ENCODE peak calls at places on chromosomes 3 and 15, in eight cellular contexts. One of them, this sample, is unnamed.

GRCh38 chr3:50189274-50189673 is 2.1 kb upstream of the GNAT1 start:
- DNase-seq in CD4-positive, alpha-beta T cell: no peak
- DNase-seq in EL: peak
- DNase-seq in HTR-8/SVneo: peak
- DNase-seq in sciatic nerve: peak
- DNase-seq in NCI-H1105 treated with DMSO at 0.1 percent for 48 hours: peak
- DNase-seq in activated CD8-positive, alpha-beta memory T cell treated with anti-CD3 and anti-CD28 coated beads for 48 hours: no peak
- DNase-seq in H7: peak
- DNase-seq in this sample: peak

GRCh38 chr15:29040367-29040745 is 154.6 kb downstream of the APBA2 start:
- DNase-seq in CD4-positive, alpha-beta T cell: no peak
- DNase-seq in EL: no peak
- DNase-seq in HTR-8/SVneo: no peak
- DNase-seq in sciatic nerve: no peak
- DNase-seq in NCI-H1105 treated with DMSO at 0.1 percent for 48 hours: no peak
- DNase-seq in activated CD8-positive, alpha-beta memory T cell treated with anti-CD3 and anti-CD28 coated beads for 48 hours: no peak
- DNase-seq in H7: peak
- DNase-seq in this sample: no peak

GRCh38 chr15:85289677-85290365 is 90.6 kb upstream of the AKAP13 start:
- DNase-seq in CD4-positive, alpha-beta T cell: no peak
- DNase-seq in EL: peak
- DNase-seq in HTR-8/SVneo: peak
- DNase-seq in sciatic nerve: no peak
- DNase-seq in NCI-H1105 treated with DMSO at 0.1 percent for 48 hours: peak
- DNase-seq in activated CD8-positive, alpha-beta memory T cell treated with anti-CD3 and anti-CD28 coated beads for 48 hours: no peak
- DNase-seq in H7: peak
- DNase-seq in this sample: peak

GRCh38 chr3:37779289-37780152 is 82.2 kb upstream of the CTDSPL start:
- DNase-seq in CD4-positive, alpha-beta T cell: no peak
- DNase-seq in EL: peak
- DNase-seq in HTR-8/SVneo: peak
- DNase-seq in sciatic nerve: no peak
- DNase-seq in NCI-H1105 treated with DMSO at 0.1 percent for 48 hours: peak
- DNase-seq in activated CD8-positive, alpha-beta memory T cell treated with anti-CD3 and anti-CD28 coated beads for 48 hours: no peak
- DNase-seq in H7: peak
- DNase-seq in this sample: no peak

GRCh38 chr3:141410408-141410807 is 42.1 kb downstream of the ZBTB38 start:
- DNase-seq in CD4-positive, alpha-beta T cell: no peak
- DNase-seq in EL: peak
- DNase-seq in HTR-8/SVneo: no peak
- DNase-seq in sciatic nerve: no peak
- DNase-seq in NCI-H1105 treated with DMSO at 0.1 percent for 48 hours: no peak
- DNase-seq in activated CD8-positive, alpha-beta memory T cell treated with anti-CD3 and anti-CD28 coated beads for 48 hours: no peak
- DNase-seq in H7: no peak
- DNase-seq in this sample: peak

GRCh38 chr3:94694894-94695293 is 632.0 kb downstream of the NSUN3 start:
- DNase-seq in CD4-positive, alpha-beta T cell: no peak
- DNase-seq in EL: no peak
- DNase-seq in HTR-8/SVneo: no peak
- DNase-seq in sciatic nerve: no peak
- DNase-seq in NCI-H1105 treated with DMSO at 0.1 percent for 48 hours: no peak
- DNase-seq in activated CD8-positive, alpha-beta memory T cell treated with anti-CD3 and anti-CD28 coated beads for 48 hours: no peak
- DNase-seq in H7: no peak
- DNase-seq in this sample: no peak

GRCh38 chr15:77497108-77497737 is 76.5 kb downstream of the HMG20A start:
- DNase-seq in CD4-positive, alpha-beta T cell: no peak
- DNase-seq in EL: peak
- DNase-seq in HTR-8/SVneo: no peak
- DNase-seq in sciatic nerve: peak
- DNase-seq in NCI-H1105 treated with DMSO at 0.1 percent for 48 hours: peak
- DNase-seq in activated CD8-positive, alpha-beta memory T cell treated with anti-CD3 and anti-CD28 coated beads for 48 hours: no peak
- DNase-seq in H7: peak
- DNase-seq in this sample: peak

GRCh38 chr15:68420186-68420684 is 11.7 kb downstream of the ITGA11 start:
- DNase-seq in CD4-positive, alpha-beta T cell: no peak
- DNase-seq in EL: no peak
- DNase-seq in HTR-8/SVneo: no peak
- DNase-seq in sciatic nerve: no peak
- DNase-seq in NCI-H1105 treated with DMSO at 0.1 percent for 48 hours: no peak
- DNase-seq in activated CD8-positive, alpha-beta memory T cell treated with anti-CD3 and anti-CD28 coated beads for 48 hours: no peak
- DNase-seq in H7: no peak
- DNase-seq in this sample: no peak

GRCh38 chr3:37492977-37493471 is 318.6 kb upstream of the LRRFIP2 start:
- DNase-seq in CD4-positive, alpha-beta T cell: no peak
- DNase-seq in EL: peak
- DNase-seq in HTR-8/SVneo: no peak
- DNase-seq in sciatic nerve: no peak
- DNase-seq in NCI-H1105 treated with DMSO at 0.1 percent for 48 hours: no peak
- DNase-seq in activated CD8-positive, alpha-beta memory T cell treated with anti-CD3 and anti-CD28 coated beads for 48 hours: no peak
- DNase-seq in H7: no peak
- DNase-seq in this sample: no peak